ENCODE peak calls at places on chromosomes 5 and 9, in ten cellular contexts. P, Y, Z, K, V, R, G, D, N and H are unnamed samples.
A peak's percentile ranks its signal among the peaks of the same experiment; 100 is the strongest.

GRCh38 chr5:159051431-159052281 is 48.1 kb downstream of the EBF1 start:
- DNase-seq in V (no peak), P (no peak), Z (peak; percentile 82), R (no peak), D (no peak), K (no peak), G (peak; percentile 61), N (no peak), Y (peak; percentile 9), H (no peak)

GRCh38 chr9:83154821-83155220 is 91.9 kb upstream of the RASEF start:
- DNase-seq in Y (no peak), V (no peak), D (no peak), Z (no peak), P (no peak), N (no peak), G (no peak), K (no peak), R (no peak), H (no peak)

GRCh38 chr5:132770476-132771159 is 6.4 kb downstream of the SEPTIN8 start:
- DNase-seq in G (peak; percentile 64), P (no peak), Z (no peak), K (no peak), N (no peak), V (no peak), Y (no peak), R (no peak), D (no peak), H (no peak)

GRCh38 chr5:150516011-150516410 is 8.1 kb downstream of the NDST1 start:
- DNase-seq in V (peak; percentile 81), D (no peak), K (no peak), Y (no peak), G (peak; percentile 59), P (no peak), R (no peak), Z (no peak), N (no peak), H (no peak)

GRCh38 chr5:103894882-103895281 is 332.3 kb upstream of the NUDT12 start:
- DNase-seq in P (no peak), Z (peak; percentile 61), R (no peak), G (no peak), N (no peak), Y (peak; percentile 51), K (no peak), V (no peak), D (no peak), H (no peak)

GRCh38 chr5:130141689-130142320 is 237.5 kb downstream of the CHSY3 start:
- DNase-seq in D (no peak), Y (no peak), G (peak; percentile 65), Z (peak; percentile 19), P (no peak), K (no peak), V (peak; percentile 10), N (no peak), R (no peak), H (no peak)

GRCh38 chr9:32378993-32379729 is 5.3 kb upstream of the ACO1 start:
- DNase-seq in R (peak; percentile 37), V (peak; percentile 87), Z (peak; percentile 44), N (peak; percentile 68), G (peak; percentile 76), P (peak; percentile 72), Y (peak; percentile 29), K (peak; percentile 75), D (peak; percentile 81), H (peak; percentile 17)

GRCh38 chr5:127961006-127961763 is 122.4 kb upstream of the SLC12A2 start:
- DNase-seq in D (no peak), R (no peak), N (no peak), Y (no peak), G (no peak), K (no peak), Z (no peak), P (no peak), V (no peak), H (no peak)